ENCODE peak calls at places on chromosomes 12 and 14, in ten cellular contexts. S is uterus; Y is naive B cell; O is HEK293T; H is ureter; C is SK-N-DZ; G is NCI-H1436; W is heart left ventricle; P is stimulated activated effector memory CD8-positive, alpha-beta T cell treated with anti-CD3 and anti-CD28 coated beads, Interleukin-12 subunit alpha, Interleukin-12 subunit beta, amount 100 ng/mL, for 72 hours; F is NCI-H1105 treated with DMSO at 0.1 percent for 48 hours. T is an unnamed sample.

GRCh38 chr12:32754101-32754500 is 1.6 kb downstream of the YARS2 start:
- DNase-seq in S (no peak), H (no peak), C (no peak), W (no peak), G (no peak), F (no peak), P (no peak), Y (no peak), O (no peak), T (no peak)

GRCh38 chr12:52634266-52635056 is 16.1 kb upstream of the KRT73 start:
- DNase-seq in F (peak), P (peak), S (no peak), Y (no peak), O (no peak), G (no peak), C (no peak), H (peak), W (peak), T (no peak)

GRCh38 chr12:62802981-62803380 is 132.0 kb downstream of the PPM1H start:
- DNase-seq in Y (no peak), F (peak), S (no peak), W (no peak), O (peak), P (no peak), C (peak), G (no peak), H (no peak), T (no peak)

GRCh38 chr12:108214486-108214885 is 85.4 kb downstream of the WSCD2 start:
- DNase-seq in C (no peak), H (no peak), F (no peak), O (peak), W (peak), S (no peak), Y (no peak), G (no peak), P (no peak), T (no peak)

GRCh38 chr14:99168330-99168729 is 103.7 kb downstream of the BCL11B start:
- DNase-seq in F (no peak), G (no peak), S (no peak), Y (no peak), C (no peak), H (no peak), W (no peak), O (no peak), P (no peak), T (no peak)

GRCh38 chr12:109555431-109556315 is 17.6 kb downstream of the MMAB start:
- DNase-seq in Y (no peak), H (no peak), F (peak), W (no peak), P (no peak), O (no peak), C (no peak), G (no peak), S (no peak), T (no peak)

GRCh38 chr12:123529636-123530035 is 3.9 kb downstream of the RILPL1 start:
- DNase-seq in C (no peak), S (no peak), W (no peak), P (no peak), G (no peak), H (no peak), Y (no peak), O (no peak), F (no peak), T (no peak)

GRCh38 chr12:40446385-40446784 is 221.6 kb downstream of the LRRK2 start:
- DNase-seq in H (no peak), Y (no peak), O (peak), F (peak), S (no peak), G (no peak), W (no peak), C (peak), P (no peak), T (no peak)

GRCh38 chr12:67468549-67469245 is 179.8 kb upstream of the DYRK2 start:
- DNase-seq in W (no peak), C (no peak), O (no peak), G (no peak), Y (no peak), H (no peak), F (no peak), S (no peak), P (no peak), T (no peak)